ENCODE peak calls at places on chromosome 12, in nine cellular contexts. N is left ventricle myocardium inferior, T is adrenal gland, R is endothelial cell of umbilical vein, Y is uterus, P is SK-N-SH, M is mammary epithelial cell, K is pancreas, F is GM23338. W is an unnamed sample. For H3K36me3, the result is how much of the 10 kb centered on the place peaks cover.

GRCh38 chr12:118714500-118714899 is 266.8 kb upstream of the SRRM4 start:
- DNase-seq in F (no peak), T (no peak), P (no peak), R (no peak), M (no peak), K (no peak), N (no peak), Y (no peak), W (no peak)

GRCh38 chr12:24902521-24903304 is 46.2 kb downstream of the BCAT1 start:
- DNase-seq in T (no peak), M (peak), K (no peak), F (peak), P (no peak), N (peak), Y (no peak), R (no peak), W (no peak)

GRCh38 chr12:107339932-107340331 is 246.6 kb upstream of the CRY1 start:
- DNase-seq in R (no peak), P (no peak), K (no peak), F (no peak), M (no peak), T (no peak), N (no peak), Y (no peak), W (no peak)

GRCh38 chr12:48022676-48023385 is 18.6 kb upstream of the COL2A1 start:
- DNase-seq in R (no peak), T (no peak), Y (no peak), K (no peak), F (peak), N (no peak), P (no peak), M (no peak), W (no peak)

GRCh38 chr12:60279224-60279623 is 683.4 kb downstream of the SLC16A7 start:
- DNase-seq in F (no peak), M (no peak), K (no peak), R (peak), N (no peak), Y (no peak), P (no peak), T (no peak), W (no peak)

GRCh38 chr12:10395390-10395998 is 5.7 kb upstream of the KLRK1 start:
- DNase-seq in Y (no peak), K (no peak), N (no peak), T (no peak), R (no peak), F (peak), P (no peak), M (peak), W (no peak)

GRCh38 chr12:98478606-98479005 is 36.8 kb upstream of the TMPO start:
- DNase-seq in R (no peak), Y (no peak), F (no peak), M (peak), N (no peak), T (no peak), P (no peak), K (no peak), W (no peak)

GRCh38 chr12:16515666-16516065 is 90.3 kb downstream of the LMO3 start:
- DNase-seq in K (no peak), P (no peak), F (no peak), T (no peak), N (no peak), Y (no peak), M (peak), R (no peak), W (no peak)

GRCh38 chr12:29783773-29784666 is at the start of gene TMTC1:
- DNase-seq in M (peak), N (peak), R (peak), K (peak), F (peak), T (peak), Y (peak), P (peak), W (no peak)

GRCh38 chr12:68020049-68020448 is 30.8 kb downstream of the IFNG-AS1 start:
- DNase-seq in P (no peak), M (no peak), K (no peak), R (no peak), T (no peak), Y (no peak), F (no peak), N (no peak), W (no peak)

GRCh38 chr12:5650804-5651461 is 219.0 kb downstream of the NTF3 start:
- DNase-seq in M (no peak), R (no peak), T (no peak), K (no peak), Y (no peak), P (no peak), F (no peak), N (no peak), W (no peak)

GRCh38 chr12:94207467-94208432 is 59.4 kb downstream of the PLXNC1 start:
- DNase-seq in N (no peak), Y (no peak), K (no peak), R (no peak), M (no peak), T (no peak), F (no peak), P (no peak), W (no peak)

GRCh38 chr12:8823565-8824300 is 1.3 kb downstream of the A2ML1 start:
- DNase-seq in M (no peak), K (no peak), N (no peak), R (peak), P (peak), F (peak), T (peak), Y (peak), W (no peak)

GRCh38 chr12:91361864-91362263 is 179.2 kb upstream of the DCN start:
- DNase-seq in M (peak), R (peak), F (peak), N (no peak), K (no peak), T (no peak), Y (no peak), P (no peak), W (no peak)

GRCh38 chr12:11576104-11576503 is 73.4 kb upstream of the ETV6 start:
- DNase-seq in T (no peak), M (peak), F (no peak), R (peak), P (no peak), K (no peak), N (no peak), Y (no peak), W (no peak)

DNA sequence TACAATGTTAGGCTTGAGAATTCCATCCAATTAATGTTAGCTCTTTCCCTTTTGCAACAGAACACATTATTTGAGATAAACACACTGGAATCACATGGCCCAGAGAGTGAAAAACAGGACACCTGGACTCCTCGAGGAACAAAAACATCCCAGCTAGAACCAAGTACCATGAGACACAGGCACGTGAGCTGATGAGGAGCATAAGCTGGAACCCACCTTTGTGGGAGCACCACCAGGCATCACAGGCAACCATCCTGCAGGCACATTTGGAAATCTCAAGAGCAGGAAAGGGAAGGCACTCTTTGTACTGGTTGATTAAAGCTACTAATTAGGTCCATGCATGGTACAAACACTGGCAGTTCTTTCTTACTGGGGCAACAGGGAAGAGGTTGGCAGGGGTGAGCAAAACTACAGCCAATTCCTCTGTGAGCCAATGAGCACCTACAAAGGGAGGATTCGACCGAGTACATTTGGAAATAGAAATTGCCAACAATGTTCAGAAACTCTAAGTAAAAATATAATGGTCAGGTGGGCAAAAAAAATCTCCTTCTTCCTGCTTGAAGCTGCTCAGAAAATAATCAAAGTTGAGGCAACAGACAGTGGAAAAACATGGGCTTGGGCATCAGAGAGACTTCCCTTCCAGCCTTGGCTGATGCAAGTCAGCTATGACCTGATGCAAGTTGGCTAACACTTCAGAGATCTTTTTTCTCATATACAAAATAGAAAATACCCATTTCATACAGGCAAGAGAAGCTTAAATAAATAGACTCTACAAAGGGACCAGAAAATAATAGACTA is 216.7 kb downstream of the NUAK1 start:
- DNase-seq in R (no peak), P (no peak), Y (no peak), N (peak), K (no peak), M (no peak), T (no peak), F (no peak), W (no peak)
- H3K27ac ChIP-seq in R (no peak), P (peak), Y (peak), N (peak), K (no peak), M (peak), T (no peak), F (no peak), W (peak)

DNA sequence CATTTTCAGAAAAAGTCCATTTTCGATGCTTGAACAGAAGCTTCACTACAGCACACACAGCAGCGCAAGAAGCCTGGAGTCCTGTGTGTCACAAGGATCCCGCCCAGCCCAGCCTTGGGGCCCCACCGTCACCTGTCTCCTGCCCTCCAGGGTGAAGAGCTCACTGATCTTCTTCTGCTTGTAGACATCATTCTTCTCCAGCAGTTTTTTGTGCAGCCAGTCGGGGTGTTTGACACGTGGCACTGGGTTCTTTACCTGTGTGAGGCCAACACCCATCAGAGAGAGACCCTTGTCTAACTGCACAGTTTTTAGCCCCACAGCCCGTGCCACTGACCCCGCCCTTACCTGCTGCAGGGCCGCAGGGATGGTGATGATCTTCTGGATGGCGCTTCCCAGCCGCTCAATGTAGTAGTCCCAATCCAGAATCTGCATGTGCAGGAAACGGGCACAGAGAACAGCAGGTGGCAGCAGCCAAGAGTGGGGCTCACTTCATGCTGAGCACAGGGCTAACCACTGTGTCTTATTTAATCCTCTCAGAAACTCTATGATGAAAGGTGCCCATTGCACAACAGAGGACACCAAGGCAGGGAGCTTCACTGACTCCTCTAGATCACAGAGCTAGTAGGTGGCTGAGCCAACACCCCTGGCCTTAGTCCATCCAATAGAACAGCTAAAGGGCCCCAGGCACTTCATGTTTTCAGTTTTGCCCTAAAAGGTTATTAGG is 30.0 kb downstream of the POLE start:
- DNase-seq in M (no peak), T (no peak), R (no peak), F (no peak), K (no peak), N (no peak), P (no peak), Y (no peak), W (no peak)
- H3K36me3 ChIP-seq in M (half or more), T (half or more), R (under half), F (half or more), K (under half), N (half or more), P (half or more), Y (under half), W (under half)

DNA sequence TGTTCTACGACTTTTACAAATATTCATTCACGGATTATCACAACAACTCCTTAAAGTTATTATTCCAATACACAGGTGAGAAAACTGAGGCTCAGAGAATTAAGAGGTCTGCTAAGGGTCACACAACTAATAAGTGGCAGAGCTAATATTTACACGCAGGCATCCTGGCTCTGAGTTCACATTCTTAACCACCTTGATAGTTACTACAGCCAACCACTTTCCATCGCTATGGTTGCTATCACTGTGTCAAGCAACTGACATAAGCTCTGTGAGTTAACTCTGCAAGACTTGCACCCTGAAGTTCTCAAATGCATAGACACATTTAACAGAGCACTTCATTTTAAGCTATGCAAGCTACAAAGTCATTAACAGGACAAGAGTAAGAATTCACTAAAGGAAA is 3.7 kb downstream of the GLT8D2 start:
- DNase-seq in T (no peak), R (no peak), M (no peak), P (no peak), Y (no peak), N (no peak), F (no peak), K (no peak), W (no peak)
- TF ChIP-seq CTCF in T (no peak), R (no peak), M (no peak), P (no peak), Y (no peak), N (no peak), F (no peak), K (no peak), W (no peak)

GRCh38 chr12:128864516-128865186 is 11.4 kb downstream of the GLT1D1 start:
- DNase-seq in Y (peak), T (no peak), F (no peak), N (peak), R (no peak), P (peak), K (no peak), M (no peak), W (no peak)
- H3K27ac ChIP-seq in Y (peak), T (no peak), F (no peak), N (no peak), R (no peak), P (no peak), K (no peak), M (no peak), W (no peak)

GRCh38 chr12:45890276-45890675 is 100.1 kb downstream of the SCAF11 start:
- DNase-seq in K (no peak), M (no peak), N (no peak), F (no peak), R (no peak), T (no peak), Y (no peak), P (no peak), W (no peak)
- H3K36me3 ChIP-seq in K (under half), M (under half), N (under half), F (under half), R (under half), T (under half), Y (under half), P (under half), W (under half)

GRCh38 chr12:115946092-115946491 is 331.4 kb downstream of the MED13L start:
- DNase-seq in N (no peak), K (no peak), F (no peak), T (no peak), R (no peak), Y (no peak), M (no peak), P (no peak), W (no peak)

GRCh38 chr12:115944851-115945496 is 332.5 kb downstream of the MED13L start:
- DNase-seq in K (no peak), P (no peak), M (no peak), N (no peak), Y (no peak), F (no peak), T (peak), R (no peak), W (no peak)

GRCh38 chr12:115947696-115948062 is 329.8 kb downstream of the MED13L start:
- DNase-seq in K (no peak), R (no peak), F (no peak), T (no peak), M (no peak), P (no peak), Y (no peak), N (no peak), W (no peak)

GRCh38 chr12:115949675-115950074 is 327.8 kb downstream of the MED13L start:
- DNase-seq in N (no peak), K (no peak), Y (no peak), T (no peak), M (no peak), P (no peak), F (no peak), R (no peak), W (no peak)

DNA sequence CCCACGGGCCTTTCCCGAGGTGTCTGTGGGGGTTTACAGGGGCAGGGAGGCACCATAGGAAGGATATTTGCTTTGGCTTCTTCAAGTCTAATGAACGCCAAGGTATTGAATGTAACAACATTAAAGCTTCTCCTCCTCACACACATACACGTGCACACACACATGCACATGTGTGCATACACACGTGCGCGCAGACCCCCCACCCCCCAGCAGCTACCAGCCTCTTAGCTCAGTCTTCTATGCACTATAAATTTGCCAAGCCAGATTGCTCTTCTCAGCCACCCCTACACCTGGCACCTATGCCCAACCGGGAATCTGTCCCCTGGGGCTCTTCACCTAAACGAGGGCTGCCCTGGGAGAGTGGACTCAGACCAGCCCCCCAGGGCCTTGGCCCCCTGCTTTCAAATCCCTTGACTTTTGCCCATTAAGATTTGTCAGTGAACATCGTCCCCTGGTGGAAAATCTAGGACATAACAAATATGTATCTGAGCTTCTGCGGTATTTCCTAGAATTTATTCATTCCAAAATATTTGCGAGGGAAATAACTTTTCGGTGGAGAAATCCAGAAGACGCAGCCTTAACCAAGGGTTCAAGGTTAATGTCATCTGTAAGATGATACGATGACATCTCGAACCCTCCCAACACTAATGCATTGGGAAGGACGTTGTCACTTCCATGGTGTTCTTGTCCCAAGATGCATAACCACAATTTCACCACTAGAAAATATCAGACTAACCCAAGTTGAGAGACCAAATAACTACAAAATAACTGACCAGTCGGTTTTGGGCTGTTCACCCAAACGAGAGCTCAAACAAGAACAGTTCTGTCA is 330.4 kb downstream of the MED13L start:
- DNase-seq in Y (no peak), T (no peak), N (no peak), K (no peak), M (no peak), R (no peak), F (peak), P (peak), W (no peak)
- TF ChIP-seq CTCF in Y (no peak), T (peak), N (peak), K (no peak), M (peak), R (peak), F (peak), P (peak), W (no peak)

DNA sequence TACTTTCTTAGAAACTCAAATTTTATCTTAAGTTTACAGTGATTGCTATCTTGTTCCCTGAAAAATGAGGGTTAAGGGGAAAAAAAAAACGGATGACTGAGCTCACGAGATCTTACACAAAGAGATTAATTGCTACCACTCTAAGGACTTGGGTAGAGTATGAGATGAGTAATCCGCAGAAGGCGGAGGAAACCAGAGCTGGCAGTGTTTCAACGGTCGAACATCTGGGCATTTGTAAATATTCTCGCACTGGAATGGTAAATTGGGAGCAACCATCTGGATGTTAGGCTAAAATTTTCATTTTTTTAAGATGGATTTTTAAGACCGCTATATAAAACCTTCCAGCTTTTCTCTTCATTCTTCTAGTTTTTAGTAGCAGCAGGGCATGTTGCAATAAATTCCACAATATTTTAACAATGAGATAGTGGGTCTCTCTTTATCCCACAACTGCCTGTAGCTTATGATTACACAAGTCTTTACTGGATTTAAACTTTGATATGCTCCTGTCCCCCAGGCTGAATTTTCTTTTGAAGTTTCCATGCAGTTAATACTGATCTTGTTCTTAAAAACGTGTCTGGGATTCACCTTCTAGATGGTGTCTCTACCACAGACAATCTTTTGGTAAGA is 1324.1 kb downstream of the AACS start:
- DNase-seq in P (no peak), T (no peak), F (no peak), Y (no peak), M (no peak), N (no peak), K (no peak), R (no peak), W (no peak)
- H3K27ac ChIP-seq in P (peak), T (no peak), F (no peak), Y (no peak), M (no peak), N (no peak), K (no peak), R (no peak), W (no peak)

W was measured in thoracic aorta.